ENCODE peak calls at places on chromosome 11, in eight cellular contexts. J is posterior vena cava; C is kidney epithelial cell; U is HCT116; Q is NCI-H2081; D is sciatic nerve; K is stimulated activated CD8-positive, alpha-beta memory T cell treated with anti-CD3 and anti-CD28 coated beads, Interleukin-4, amount 100 ng/mL, for 48 hours; R is neuronal stem cell. M is an unnamed sample.

GRCh38 chr11:134581966-134582787 is 170.1 kb upstream of the B3GAT1 start:
- DNase-seq in U (no peak), C (no peak), R (no peak), Q (no peak), D (no peak), K (no peak), J (no peak), M (peak)

GRCh38 chr11:117749541-117749910 is 47.5 kb downstream of the DSCAML1 start:
- DNase-seq in D (no peak), J (no peak), U (no peak), C (no peak), Q (no peak), R (no peak), K (no peak), M (no peak)

GRCh38 chr11:31240340-31240904 is 129.1 kb downstream of the DCDC1 start:
- DNase-seq in Q (peak), U (peak), R (peak), K (no peak), J (no peak), C (peak), D (no peak), M (no peak)

GRCh38 chr11:57476883-57477506 is 16.7 kb downstream of the RTN4RL2 start:
- DNase-seq in D (no peak), Q (no peak), J (no peak), C (no peak), U (no peak), K (peak), R (no peak), M (peak)

GRCh38 chr11:65642014-65642671 is 4.2 kb downstream of the SIPA1 start:
- DNase-seq in C (no peak), Q (no peak), K (peak), D (no peak), J (peak), R (peak), U (no peak), M (no peak)

GRCh38 chr11:43992138-43992537 is 49.7 kb downstream of the C11orf96 start:
- DNase-seq in U (no peak), R (no peak), D (no peak), K (no peak), Q (peak), C (no peak), J (no peak), M (no peak)

GRCh38 chr11:64120951-64121569 is 44.9 kb downstream of the MACROD1 start:
- DNase-seq in J (no peak), U (no peak), D (no peak), K (no peak), R (no peak), Q (no peak), C (no peak), M (no peak)

GRCh38 chr11:78869293-78869692 is 294.6 kb upstream of the NARS2 start:
- DNase-seq in Q (no peak), K (no peak), J (no peak), R (no peak), U (no peak), D (no peak), C (no peak), M (no peak)

GRCh38 chr11:29293825-29294224 is 723.0 kb downstream of the KCNA4 start:
- DNase-seq in D (no peak), J (no peak), K (no peak), R (no peak), U (peak), C (no peak), Q (no peak), M (no peak)

GRCh38 chr11:116079580-116079979 is 575.4 kb upstream of the CADM1 start:
- DNase-seq in K (no peak), U (no peak), D (no peak), C (no peak), R (no peak), J (no peak), Q (no peak), M (no peak)

GRCh38 chr11:94271885-94272372 is 32.5 kb upstream of the IZUMO1R start:
- DNase-seq in C (no peak), U (no peak), K (no peak), D (no peak), R (no peak), J (no peak), Q (no peak), M (no peak)

GRCh38 chr11:92552942-92553341 is 328.3 kb downstream of the FAT3 start:
- DNase-seq in J (no peak), K (no peak), Q (peak), C (no peak), R (no peak), D (no peak), U (no peak), M (no peak)

GRCh38 chr11:111162306-111162705 is 83.2 kb upstream of the POU2AF2 start:
- DNase-seq in C (no peak), K (no peak), U (no peak), Q (no peak), J (no peak), R (no peak), D (no peak), M (no peak)

GRCh38 chr11:110716361-110716760 is 4.1 kb upstream of the ARHGAP20 start:
- DNase-seq in R (no peak), K (no peak), C (no peak), J (no peak), U (no peak), D (no peak), Q (no peak), M (no peak)

GRCh38 chr11:825366-826231 is 2.1 kb upstream of the CRACR2B start:
- DNase-seq in U (no peak), K (no peak), D (no peak), C (no peak), J (peak), R (no peak), Q (no peak), M (no peak)

GRCh38 chr11:64319421-64319761 is 1.5 kb downstream of the PRDX5 start:
- DNase-seq in J (peak), D (no peak), U (no peak), Q (no peak), C (no peak), R (no peak), K (no peak), M (no peak)

GRCh38 chr11:128949791-128950454 is 7.3 kb upstream of the TP53AIP1 start:
- DNase-seq in C (no peak), R (no peak), J (no peak), U (no peak), K (no peak), Q (no peak), D (no peak), M (no peak)

GRCh38 chr11:63906585-63906984 is 10.4 kb downstream of the RCOR2 start:
- DNase-seq in C (no peak), K (peak), J (no peak), U (no peak), R (no peak), D (no peak), Q (no peak), M (peak)

GRCh38 chr11:73288873-73289707 is 17.0 kb downstream of the P2RY6 start:
- DNase-seq in U (peak), Q (peak), D (peak), K (peak), J (peak), R (peak), C (peak), M (peak)

GRCh38 chr11:111490496-111490895 is 21.7 kb downstream of the BTG4 start:
- DNase-seq in K (no peak), J (no peak), U (no peak), D (no peak), Q (no peak), R (no peak), C (no peak), M (no peak)

GRCh38 chr11:118434553-118435232 is 1.6 kb upstream of the KMT2A start:
- DNase-seq in R (peak), C (no peak), Q (peak), U (no peak), K (peak), J (no peak), D (peak), M (peak)

GRCh38 chr11:133818302-133818701 is 27.0 kb downstream of the SPATA19 start:
- DNase-seq in K (no peak), C (no peak), D (no peak), U (no peak), J (no peak), R (no peak), Q (no peak), M (no peak)

GRCh38 chr11:132142102-132142501 is 771.7 kb downstream of the NTM start:
- DNase-seq in C (no peak), J (no peak), D (no peak), U (no peak), Q (no peak), K (no peak), R (no peak), M (no peak)

GRCh38 chr11:65430406-65431217 is 8.0 kb downstream of the NEAT1 start:
- DNase-seq in Q (no peak), R (no peak), D (no peak), C (no peak), U (no peak), K (no peak), J (no peak), M (peak)

GRCh38 chr11:79195209-79195608 is 245.6 kb downstream of the TENM4 start:
- DNase-seq in Q (no peak), J (no peak), C (no peak), D (no peak), U (no peak), K (no peak), R (no peak), M (no peak)

GRCh38 chr11:65290448-65291165 is 24.1 kb upstream of the CDC42EP2 start:
- DNase-seq in K (no peak), J (peak), C (no peak), Q (no peak), D (peak), R (no peak), U (no peak), M (no peak)

GRCh38 chr11:74288911-74289310 is 22.5 kb downstream of the P4HA3 start:
- DNase-seq in K (no peak), Q (no peak), R (no peak), J (no peak), C (no peak), U (no peak), D (no peak), M (no peak)

GRCh38 chr11:103680861-103681260 is 355.6 kb upstream of the DDI1 start:
- DNase-seq in Q (no peak), J (no peak), D (no peak), C (no peak), U (no peak), R (no peak), K (no peak), M (no peak)

GRCh38 chr11:32259641-32260081 is 168.8 kb downstream of the RCN1 start:
- DNase-seq in D (no peak), J (no peak), Q (no peak), U (no peak), C (no peak), K (peak), R (no peak), M (no peak)

GRCh38 chr11:11998091-11998781 is 10.2 kb downstream of the DKK3 start:
- DNase-seq in R (no peak), U (no peak), C (peak), Q (no peak), D (no peak), J (no peak), K (no peak), M (no peak)

GRCh38 chr11:112834277-112834755 is 126.9 kb upstream of the NCAM1 start:
- DNase-seq in D (peak), C (no peak), K (no peak), Q (peak), R (no peak), U (no peak), J (no peak), M (no peak)

GRCh38 chr11:119634301-119634700 is 94.7 kb downstream of the NECTIN1 start:
- DNase-seq in K (no peak), U (no peak), Q (no peak), D (no peak), R (no peak), J (no peak), C (no peak), M (no peak)

GRCh38 chr11:28476053-28476452 is 367.9 kb downstream of the METTL15 start:
- DNase-seq in D (no peak), J (no peak), Q (peak), K (no peak), U (no peak), R (no peak), C (no peak), M (no peak)

GRCh38 chr11:130913268-130913667 is 3.0 kb downstream of the SNX19 start:
- DNase-seq in J (no peak), U (no peak), R (no peak), C (no peak), Q (no peak), K (no peak), D (no peak), M (no peak)

GRCh38 chr11:76653674-76654309 is 16.8 kb downstream of the LRRC32 start:
- DNase-seq in D (peak), J (peak), K (peak), Q (no peak), U (no peak), C (no peak), R (no peak), M (no peak)

GRCh38 chr11:45079943-45080719 is 66.3 kb upstream of the PRDM11 start:
- DNase-seq in R (no peak), U (no peak), K (peak), D (no peak), J (no peak), C (no peak), Q (no peak), M (peak)

GRCh38 chr11:94201004-94201465 is 72.4 kb downstream of the PANX1 start:
- DNase-seq in R (no peak), Q (no peak), K (no peak), J (no peak), U (no peak), D (no peak), C (peak), M (no peak)

GRCh38 chr11:46697303-46697702 is 3.1 kb downstream of the ARHGAP1 start:
- DNase-seq in C (no peak), J (no peak), U (no peak), K (no peak), R (no peak), D (no peak), Q (no peak), M (no peak)

GRCh38 chr11:125869526-125869925 is 17.9 kb upstream of the HYLS1 start:
- DNase-seq in D (no peak), Q (no peak), U (no peak), J (no peak), C (no peak), R (no peak), K (no peak), M (no peak)

M was measured in immature natural killer cell.